ENCODE peak calls at places on chromosomes 1 and 21, in four cellular contexts. U, H, W and R are unnamed samples.

GRCh38 chr1:176932114-176933104 is 232.1 kb downstream of the ASTN1 start:
- DNase-seq in H (no peak), W (no peak), U (no peak), R (no peak)

GRCh38 chr1:197690074-197690473 is 85.2 kb downstream of the DENND1B start:
- DNase-seq in W (no peak), U (no peak), H (no peak), R (no peak)

GRCh38 chr1:83934550-83934949 is 64.4 kb downstream of the TTLL7 start:
- DNase-seq in U (no peak), H (no peak), W (no peak), R (no peak)

GRCh38 chr1:9726905-9727595 is 75.5 kb downstream of the PIK3CD start:
- DNase-seq in H (no peak), U (no peak), W (no peak), R (no peak)

GRCh38 chr1:91507330-91507729 is 6.7 kb downstream of the CDC7 start:
- DNase-seq in W (no peak), H (no peak), U (no peak), R (no peak)

GRCh38 chr1:187509091-187509490 is 680.3 kb downstream of the PLA2G4A start:
- DNase-seq in H (no peak), U (no peak), W (no peak), R (no peak)

GRCh38 chr1:154794608-154795007 is 75.5 kb downstream of the KCNN3 start:
- DNase-seq in U (no peak), H (no peak), W (no peak), R (no peak)

GRCh38 chr1:11927866-11928592 is 1.8 kb upstream of the KIAA2013 start:
- DNase-seq in H (no peak), W (no peak), U (no peak), R (no peak)

GRCh38 chr1:65525297-65526048 is 105.0 kb downstream of the LEPR start:
- DNase-seq in H (no peak), U (no peak), W (no peak), R (no peak)

GRCh38 chr1:116855220-116855619 is 54.5 kb upstream of the PTGFRN start:
- DNase-seq in U (peak), W (peak), H (no peak), R (no peak)

GRCh38 chr1:109815809-109816791 is 52.4 kb upstream of the EPS8L3 start:
- DNase-seq in U (peak), W (no peak), H (peak), R (peak)

GRCh38 chr1:231663211-231663792 is 36.7 kb downstream of the DISC1 start:
- DNase-seq in H (no peak), U (peak), W (no peak), R (peak)

GRCh38 chr1:226304291-226304955 is 4.5 kb downstream of the LIN9 start:
- DNase-seq in H (no peak), W (no peak), U (no peak), R (no peak)

GRCh38 chr1:27961646-27962221 is 2.0 kb downstream of the XKR8 start:
- DNase-seq in U (peak), H (no peak), W (no peak), R (no peak)

GRCh38 chr1:174519845-174520244 is 72.1 kb downstream of the GPR52 start:
- DNase-seq in U (no peak), H (no peak), W (no peak), R (no peak)

GRCh38 chr1:216306830-216307229 is 116.4 kb downstream of the USH2A start:
- DNase-seq in W (no peak), H (no peak), U (no peak), R (no peak)
- H3K4me3 ChIP-seq in W (no peak), H (no peak), U (no peak), R (no peak)

DNA sequence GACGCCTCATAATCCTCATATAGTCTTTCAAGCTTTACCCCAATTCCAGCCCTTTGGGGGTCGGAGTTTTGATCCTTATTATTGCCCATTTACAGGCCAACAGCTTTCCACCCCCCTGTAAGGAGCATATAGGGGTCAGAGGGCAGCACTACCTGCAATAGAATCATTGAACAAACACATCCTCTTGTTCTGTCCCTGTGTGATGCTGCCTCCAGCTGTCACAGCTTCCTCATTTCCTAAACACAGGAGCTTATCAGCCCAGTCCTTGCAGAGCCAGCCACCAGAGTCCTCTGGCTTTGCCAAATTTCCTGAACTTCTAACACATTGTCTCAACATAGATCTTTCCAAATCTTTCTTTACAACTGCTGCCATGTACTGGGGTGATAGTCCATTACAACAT is 32.8 kb upstream of the PTBP2 start:
- DNase-seq in U (no peak), W (no peak), H (no peak), R (no peak)
- TF ChIP-seq CTCF in U (no peak), W (no peak), H (no peak), R (no peak)

DNA sequence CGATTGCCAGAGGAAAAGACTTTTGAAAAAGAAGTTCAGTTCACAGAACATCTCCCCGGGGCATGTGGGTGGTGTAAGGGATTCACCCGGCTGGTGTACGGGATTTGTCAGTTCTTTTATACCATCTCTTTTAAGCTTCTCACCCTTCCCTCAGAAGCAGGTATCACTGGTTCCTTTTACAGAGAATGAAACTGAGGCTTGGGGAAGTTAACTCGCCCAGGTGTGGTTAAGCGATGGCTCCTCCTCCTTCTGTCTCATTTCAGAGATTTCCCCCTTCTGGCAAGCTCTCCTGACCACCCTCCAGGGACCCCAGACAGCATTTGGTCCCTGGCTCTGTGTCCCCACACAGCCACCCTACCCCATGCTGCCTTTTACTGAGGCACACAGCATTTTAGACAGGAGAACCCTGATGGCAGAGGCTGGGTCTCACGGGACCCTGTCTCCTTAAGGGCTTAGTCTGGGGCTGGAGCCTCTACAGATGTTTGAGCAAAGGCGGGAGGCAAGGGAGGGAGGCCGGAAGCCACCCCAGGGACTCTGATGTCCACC is 2.8 kb upstream of the ECE1 start:
- DNase-seq in U (no peak), H (peak), W (no peak), R (no peak)
- H3K4me3 ChIP-seq in U (no peak), H (peak), W (no peak), R (no peak)

GRCh38 chr21:35730325-35730724 is 330.0 kb downstream of the SETD4 start:
- DNase-seq in U (no peak), H (no peak), W (no peak), R (no peak)
- TF ChIP-seq CTCF in U (no peak), H (no peak), W (no peak), R (no peak)

GRCh38 chr1:18108313-18109057 is 887 bp downstream of the IGSF21 start:
- DNase-seq in H (no peak), U (no peak), W (no peak), R (no peak)
- H3K4me3 ChIP-seq in H (no peak), U (no peak), W (no peak), R (no peak)